ENCODE peak calls at places on chromosomes 11 and 22, in eight cellular contexts. I is tibial nerve, R is upper lobe of right lung, Q is epithelial cell of esophagus, P is ovary, O is PC-3, K is uterus, Y is HL-60. X is an unnamed sample.

GRCh38 chr11:74033046-74033445 is 24.2 kb upstream of the UCP3 start:
- DNase-seq in I (no peak), R (no peak), Q (no peak), P (no peak), O (no peak), K (no peak), Y (no peak), X (no peak)

GRCh38 chr22:32880906-32881596 is 79.5 kb downstream of the TIMP3 start:
- DNase-seq in I (no peak), R (peak; percentile 81), Q (peak; percentile 34), P (peak; percentile 94), O (no peak), K (peak; percentile 91), Y (no peak), X (no peak)

GRCh38 chr11:87173185-87174039 is 135.7 kb downstream of the TMEM135 start:
- DNase-seq in I (no peak), R (no peak), Q (peak; percentile 43), P (no peak), O (peak; percentile 87), K (no peak), Y (no peak), X (no peak)

GRCh38 chr22:19636696-19637355 is 77.5 kb upstream of the SEPTIN5 start:
- DNase-seq in I (no peak), R (no peak), Q (no peak), P (no peak), O (no peak), K (no peak), Y (no peak), X (no peak)

GRCh38 chr22:46112405-46112804 is 37.9 kb upstream of the PPARA start:
- DNase-seq in I (no peak), R (no peak), Q (no peak), P (no peak), O (no peak), K (no peak), Y (no peak), X (no peak)

GRCh38 chr22:27594020-27594419 is 207.5 kb downstream of the MN1 start:
- DNase-seq in I (no peak), R (no peak), Q (no peak), P (no peak), O (no peak), K (no peak), Y (no peak), X (no peak)

GRCh38 chr11:36073411-36074203 is 129.7 kb downstream of the LDLRAD3 start:
- DNase-seq in I (no peak), R (no peak), Q (peak; percentile 81), P (peak; percentile 54), O (peak; percentile 3), K (no peak), Y (no peak), X (no peak)

GRCh38 chr11:20208622-20209090 is 48.4 kb upstream of the DBX1 start:
- DNase-seq in I (no peak), R (no peak), Q (no peak), P (no peak), O (no peak), K (no peak), Y (no peak), X (no peak)

GRCh38 chr11:124837491-124837856 is 27.8 kb upstream of the ROBO3 start:
- DNase-seq in I (no peak), R (no peak), Q (peak; percentile 87), P (no peak), O (peak; percentile 93), K (no peak), Y (peak; percentile 53), X (no peak)

DNA sequence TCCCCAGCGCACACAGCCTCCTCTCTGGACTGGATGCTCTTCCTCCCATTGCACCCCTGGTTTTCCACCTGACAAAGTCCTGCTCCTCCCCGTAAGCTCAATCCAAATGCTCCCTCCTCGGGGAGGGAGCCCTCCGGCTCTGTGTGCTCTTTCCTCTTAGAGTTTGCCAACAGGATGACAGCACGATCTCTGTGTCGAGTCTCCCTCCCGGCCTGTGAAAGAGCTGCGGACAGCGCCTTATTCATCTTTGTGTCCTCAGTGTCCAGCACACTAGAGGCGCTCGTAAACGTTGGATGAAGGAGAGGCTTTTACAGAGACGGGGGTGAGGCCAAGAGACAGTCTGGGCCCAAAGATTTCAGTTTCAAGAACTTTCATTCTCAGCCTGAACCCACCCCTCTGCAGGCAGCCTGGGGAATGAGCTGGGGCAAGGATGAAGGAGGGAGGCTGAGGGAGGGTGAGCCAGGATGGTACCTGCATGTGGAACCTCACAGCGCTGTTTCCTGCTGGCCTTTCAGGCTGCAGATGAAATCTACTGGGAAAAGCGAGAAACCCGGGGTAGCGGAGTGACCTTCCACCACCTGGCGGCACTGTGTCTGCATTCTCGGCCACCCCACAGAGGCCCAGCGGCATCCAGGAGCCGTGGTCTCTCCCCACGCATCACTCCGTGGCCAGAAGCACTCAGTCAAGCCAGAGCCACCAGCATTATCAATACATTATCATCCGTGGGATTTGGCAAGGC is 8.5 kb upstream of the TMPRSS4 start:
- DNase-seq in I (no peak), R (no peak), Q (no peak), P (no peak), O (no peak), K (no peak), Y (no peak), X (no peak)
- TF ChIP-seq CTCF in I (no peak), R (no peak), Q (no peak), P (no peak), O (peak; percentile 47), K (no peak), Y (no peak), X (no peak)

GRCh38 chr11:116970485-116971292 is 127.5 kb downstream of the SIK3 start:
- DNase-seq in I (no peak), R (no peak), Q (peak; percentile 33), P (no peak), O (peak; percentile 68), K (no peak), Y (no peak), X (no peak)

GRCh38 chr11:116964269-116964668 is 126.8 kb upstream of the APOA1 start:
- DNase-seq in I (no peak), R (no peak), Q (no peak), P (no peak), O (no peak), K (no peak), Y (no peak), X (no peak)

GRCh38 chr11:116973270-116973669 is 125.0 kb downstream of the SIK3 start:
- DNase-seq in I (no peak), R (no peak), Q (no peak), P (no peak), O (no peak), K (no peak), Y (no peak), X (no peak)

GRCh38 chr11:116972692-116973091 is 125.5 kb downstream of the SIK3 start:
- DNase-seq in I (no peak), R (no peak), Q (no peak), P (no peak), O (no peak), K (no peak), Y (peak; percentile 59), X (no peak)

GRCh38 chr11:116969694-116970093 is 128.5 kb downstream of the SIK3 start:
- DNase-seq in I (no peak), R (no peak), Q (no peak), P (no peak), O (no peak), K (no peak), Y (no peak), X (no peak)
- TF ChIP-seq CTCF in I (no peak), R (no peak), Q (no peak), P (no peak), O (no peak), K (no peak), Y (no peak), X (no peak)

GRCh38 chr22:37165066-37165465 is 15.3 kb upstream of the IL2RB start:
- DNase-seq in I (no peak), R (peak; percentile 31), Q (no peak), P (no peak), O (no peak), K (no peak), Y (no peak), X (peak; percentile 38)

GRCh38 chr22:37164535-37164887 is 14.8 kb upstream of the IL2RB start:
- DNase-seq in I (no peak), R (no peak), Q (no peak), P (no peak), O (no peak), K (no peak), Y (no peak), X (peak; percentile 27)

GRCh38 chr22:37167176-37167980 is 17.7 kb upstream of the IL2RB start:
- DNase-seq in I (no peak), R (peak; percentile 60), Q (no peak), P (no peak), O (no peak), K (no peak), Y (no peak), X (peak; percentile 70)

GRCh38 chr22:37166675-37167066 is 17.0 kb upstream of the IL2RB start:
- DNase-seq in I (peak; percentile 68), R (peak; percentile 92), Q (peak; percentile 76), P (peak; percentile 76), O (peak; percentile 75), K (peak; percentile 86), Y (peak; percentile 71), X (peak; percentile 77)

DNA sequence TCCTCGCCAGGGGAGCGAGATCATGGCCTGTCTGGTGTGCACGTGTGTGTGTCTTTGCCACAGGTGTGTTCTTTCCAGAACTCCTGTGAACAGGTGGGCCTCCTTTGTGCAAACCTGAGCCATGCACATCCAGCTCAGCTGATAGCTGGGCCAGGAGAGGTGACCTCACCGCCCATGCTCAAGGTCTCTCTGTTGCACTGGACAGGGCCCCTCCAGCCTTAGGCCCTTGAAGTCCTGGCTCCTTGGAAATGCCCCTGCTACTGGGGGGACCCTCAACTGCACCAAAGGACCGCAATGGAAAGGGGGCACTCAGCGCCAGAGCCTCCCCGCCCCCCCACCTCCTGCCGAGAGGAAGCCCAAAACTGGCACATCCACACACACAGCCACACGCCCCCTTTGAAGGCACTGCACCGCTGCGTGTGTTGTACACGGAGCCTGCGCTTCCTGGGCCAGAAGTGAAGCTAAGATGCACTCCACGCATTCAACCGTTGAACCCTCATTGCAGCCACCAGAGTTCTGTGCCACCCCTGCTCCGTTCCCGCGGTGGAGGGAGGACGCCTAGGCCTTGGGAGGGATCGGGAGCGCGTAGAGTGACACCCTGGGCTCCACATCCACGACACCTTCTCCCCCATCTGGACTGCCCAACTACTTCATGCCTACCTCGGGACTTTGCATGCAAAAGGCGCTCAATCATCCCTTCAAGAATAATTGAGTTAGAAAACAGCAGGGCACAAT is 16.4 kb upstream of the IL2RB start:
- DNase-seq in I (no peak), R (peak; percentile 55), Q (no peak), P (no peak), O (no peak), K (no peak), Y (no peak), X (peak; percentile 57)
- TF ChIP-seq CTCF in I (no peak), R (no peak), Q (no peak), P (no peak), O (no peak), K (no peak), Y (peak; percentile 89), X (no peak)

DNA sequence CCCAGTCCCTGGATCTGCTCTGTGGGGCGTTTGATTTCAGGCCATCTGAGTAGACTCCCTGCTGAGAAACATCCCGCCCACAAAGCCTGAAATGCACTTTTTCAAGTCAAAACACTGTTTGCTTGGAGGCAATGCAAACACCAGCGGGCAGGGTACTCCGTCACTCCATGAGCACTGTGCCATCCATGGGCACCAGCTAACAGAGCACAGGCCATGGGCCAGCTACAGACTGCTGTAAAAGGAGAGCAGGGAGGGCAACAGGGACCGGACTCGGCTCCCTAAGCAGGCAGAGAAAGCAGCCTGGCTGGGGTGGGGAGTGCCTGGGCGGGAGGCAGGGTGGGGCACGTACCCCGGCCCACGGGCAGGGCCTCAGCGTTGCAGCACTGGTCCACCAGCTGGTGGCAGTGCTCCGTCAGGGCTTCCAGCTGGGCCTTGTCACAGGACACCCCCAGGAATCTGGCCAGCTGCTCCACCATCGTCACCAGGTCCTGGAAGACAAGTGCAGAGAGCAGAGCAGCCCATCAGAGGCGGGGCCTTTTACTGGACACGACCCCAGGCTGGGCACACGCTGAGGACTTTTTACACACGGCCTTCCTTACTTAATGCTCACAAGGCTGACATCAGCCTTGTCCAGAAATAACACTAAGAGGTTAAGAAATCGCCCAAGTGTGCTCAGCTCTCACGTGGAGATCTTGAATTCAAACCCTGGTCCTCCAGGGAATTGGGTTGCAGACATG is 16.8 kb upstream of the EFCAB6 start:
- DNase-seq in I (peak; percentile 65), R (peak; percentile 70), Q (no peak), P (peak; percentile 25), O (no peak), K (no peak), Y (no peak), X (no peak)
- TF ChIP-seq CTCF in I (no peak), R (no peak), Q (no peak), P (no peak), O (no peak), K (no peak), Y (no peak), X (peak; percentile 61)

X was measured in chondrocyte.